ENCODE peak calls at places on chromosomes 5 and 9, in nine cellular contexts. H, R, Q, M, W, P, S, Y and G are unnamed samples.

GRCh38 chr5:154197801-154198461 is 7.4 kb downstream of the GALNT10 start:
- DNase-seq in H (peak), R (peak), Q (no peak), M (peak), W (no peak), P (no peak), S (no peak), Y (peak), G (no peak)

GRCh38 chr9:15468113-15468512 is 42.7 kb downstream of the PSIP1 start:
- DNase-seq in H (no peak), R (peak), Q (no peak), M (no peak), W (no peak), P (no peak), S (no peak), Y (no peak), G (no peak)

GRCh38 chr9:93081931-93082330 is 14.1 kb upstream of the CARD19 start:
- DNase-seq in H (peak), R (no peak), Q (no peak), M (no peak), W (no peak), P (no peak), S (no peak), Y (no peak), G (no peak)

GRCh38 chr5:61496406-61497307 is 164.6 kb downstream of the ZSWIM6 start:
- DNase-seq in H (no peak), R (no peak), Q (peak), M (no peak), W (no peak), P (no peak), S (no peak), Y (no peak), G (no peak)

GRCh38 chr9:99433555-99433954 is 211.5 kb downstream of the SEC61B start:
- DNase-seq in H (peak), R (no peak), Q (no peak), M (peak), W (no peak), P (peak), S (peak), Y (peak), G (peak)

GRCh38 chr5:84088996-84089395 is 295.7 kb downstream of the EDIL3 start:
- DNase-seq in H (no peak), R (no peak), Q (no peak), M (no peak), W (no peak), P (peak), S (peak), Y (peak), G (peak)

GRCh38 chr9:114240647-114241558 is 82.0 kb upstream of the ORM1 start:
- DNase-seq in H (no peak), R (no peak), Q (no peak), M (no peak), W (no peak), P (no peak), S (no peak), Y (no peak), G (no peak)

GRCh38 chr5:177005619-177006264 is 837 bp downstream of the UIMC1 start:
- DNase-seq in H (peak), R (no peak), Q (peak), M (peak), W (peak), P (peak), S (peak), Y (peak), G (peak)

GRCh38 chr5:123505633-123506032 is 6.3 kb upstream of the CSNK1G3 start:
- DNase-seq in H (no peak), R (peak), Q (no peak), M (no peak), W (no peak), P (no peak), S (no peak), Y (no peak), G (no peak)

GRCh38 chr5:45262061-45262590 is 434.1 kb downstream of the HCN1 start:
- DNase-seq in H (no peak), R (no peak), Q (no peak), M (no peak), W (no peak), P (no peak), S (no peak), Y (no peak), G (no peak)

GRCh38 chr9:124839612-124840299 is 13.5 kb upstream of the WDR38 start:
- DNase-seq in H (no peak), R (peak), Q (no peak), M (no peak), W (no peak), P (no peak), S (peak), Y (peak), G (peak)

GRCh38 chr5:21773456-21773855 is 1079.7 kb downstream of the CDH12 start:
- DNase-seq in H (no peak), R (no peak), Q (no peak), M (no peak), W (no peak), P (no peak), S (no peak), Y (no peak), G (no peak)

GRCh38 chr5:33994845-33995244 is 10.4 kb upstream of the SLC45A2 start:
- DNase-seq in H (peak), R (no peak), Q (no peak), M (no peak), W (no peak), P (no peak), S (peak), Y (no peak), G (no peak)

GRCh38 chr9:27715651-27716050 is 142.4 kb upstream of the C9orf72 start:
- DNase-seq in H (no peak), R (no peak), Q (no peak), M (no peak), W (no peak), P (no peak), S (no peak), Y (no peak), G (no peak)

GRCh38 chr9:134693011-134693410 is 51.4 kb downstream of the COL5A1 start:
- DNase-seq in H (no peak), R (no peak), Q (no peak), M (no peak), W (no peak), P (no peak), S (no peak), Y (no peak), G (no peak)